ENCODE peak calls at places on chromosomes 12 and 14, in nine cellular contexts. P is endothelial cell; K is chondrocyte; S is CD8-positive, alpha-beta T cell; F is nephron progenitor cell; M is Caco-2; V is neural progenitor cell; G is fibroblast of mammary gland; H is neural crest cell. U is an unnamed sample.

GRCh38 chr12:31745242-31745641 is 16.4 kb upstream of the AMN1 start:
- DNase-seq in S (no peak), H (no peak), G (no peak), M (no peak), K (no peak), P (no peak), V (no peak), F (no peak), U (no peak)

GRCh38 chr12:94100990-94101901 is 47.1 kb upstream of the PLXNC1 start:
- DNase-seq in F (peak; percentile 88), K (no peak), V (peak; percentile 87), M (peak; percentile 73), P (peak; percentile 89), G (peak; percentile 58), H (peak; percentile 84), S (peak; percentile 55), U (peak; percentile 36)

GRCh38 chr14:76352639-76353281 is 23.2 kb upstream of the ESRRB start:
- DNase-seq in F (peak; percentile 95), V (peak; percentile 92), P (peak; percentile 89), M (peak; percentile 68), S (peak; percentile 5), K (no peak), G (peak; percentile 53), H (peak; percentile 92), U (no peak)

GRCh38 chr12:58976146-58976545 is 55.8 kb upstream of the LRIG3 start:
- DNase-seq in P (no peak), G (no peak), V (no peak), S (no peak), K (no peak), F (no peak), H (no peak), M (no peak), U (no peak)

GRCh38 chr12:52080403-52081201 is 1.1 kb downstream of the SMIM41 start:
- DNase-seq in M (no peak), K (no peak), V (no peak), P (no peak), F (no peak), H (no peak), S (no peak), G (no peak), U (no peak)

GRCh38 chr14:71108398-71109114 is 201.3 kb downstream of the PCNX1 start:
- DNase-seq in P (no peak), F (no peak), H (no peak), M (no peak), G (no peak), S (no peak), K (no peak), V (no peak), U (no peak)

GRCh38 chr12:13254311-13254710 is 57.8 kb downstream of the EMP1 start:
- DNase-seq in G (no peak), P (no peak), M (no peak), H (no peak), V (no peak), K (no peak), S (no peak), F (no peak), U (no peak)

GRCh38 chr12:42854208-42854607 is 264.7 kb upstream of the PRICKLE1 start:
- DNase-seq in F (no peak), G (peak; percentile 14), H (no peak), V (no peak), P (no peak), K (no peak), S (no peak), M (no peak), U (no peak)

GRCh38 chr12:109446869-109447268 is 30.2 kb downstream of the KCTD10 start:
- DNase-seq in V (no peak), G (no peak), F (no peak), M (no peak), K (no peak), H (no peak), S (no peak), P (no peak), U (no peak)

GRCh38 chr12:109440851-109441490 is 36.1 kb downstream of the KCTD10 start:
- DNase-seq in S (no peak), H (no peak), V (peak; percentile 18), F (no peak), G (no peak), M (no peak), K (no peak), P (no peak), U (no peak)

GRCh38 chr12:109444263-109444662 is 32.8 kb downstream of the KCTD10 start:
- DNase-seq in H (no peak), G (no peak), P (no peak), F (no peak), K (no peak), V (no peak), S (no peak), M (no peak), U (no peak)

GRCh38 chr12:109445224-109445623 is 31.9 kb downstream of the KCTD10 start:
- DNase-seq in V (no peak), F (no peak), P (no peak), M (no peak), K (no peak), H (no peak), G (peak; percentile 60), S (no peak), U (peak; percentile 43)

DNA sequence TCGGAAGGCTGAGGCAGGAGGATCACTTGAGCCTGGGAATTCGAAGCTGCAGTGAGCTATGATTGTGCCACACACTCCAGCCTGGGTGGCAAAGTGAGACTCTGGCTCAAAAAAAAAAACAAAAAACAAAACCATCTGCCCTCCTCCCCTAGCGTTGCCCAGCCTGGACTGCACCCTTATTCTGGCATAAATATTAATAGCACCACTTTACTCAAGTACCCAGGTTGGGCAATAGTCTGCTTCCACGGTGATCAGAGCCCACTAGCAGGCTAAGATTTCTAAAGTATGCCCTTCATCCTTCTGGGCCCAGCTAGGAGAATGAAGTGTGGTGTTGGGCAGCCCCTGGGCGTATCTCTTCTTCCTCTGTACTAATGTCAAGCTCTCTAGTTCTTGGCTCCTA is 33.3 kb downstream of the KCTD10 start:
- DNase-seq in S (no peak), V (no peak), H (no peak), K (no peak), F (no peak), M (no peak), P (no peak), G (no peak), U (no peak)
- TF ChIP-seq CTCF in S (no peak), V (no peak), H (no peak), K (no peak), F (no peak), M (no peak), P (no peak), G (no peak), U (no peak)

GRCh38 chr12:109056891-109057290 is 4.5 kb downstream of the USP30 start:
- DNase-seq in K (no peak), V (no peak), S (no peak), H (no peak), P (no peak), M (no peak), F (no peak), G (no peak), U (no peak)

GRCh38 chr12:109052097-109052414 is 320 bp upstream of the USP30 start:
- DNase-seq in H (no peak), K (no peak), F (no peak), G (no peak), V (no peak), P (no peak), M (no peak), S (no peak), U (no peak)

GRCh38 chr12:109053382-109054123 is 1.2 kb downstream of the USP30 start:
- DNase-seq in S (no peak), M (no peak), K (no peak), P (no peak), G (peak; percentile 5), H (no peak), V (peak; percentile 23), F (no peak), U (no peak)

GRCh38 chr12:109054520-109054919 is 2.1 kb downstream of the USP30 start:
- DNase-seq in K (no peak), G (no peak), H (no peak), V (no peak), F (no peak), P (no peak), S (no peak), M (no peak), U (no peak)

DNA sequence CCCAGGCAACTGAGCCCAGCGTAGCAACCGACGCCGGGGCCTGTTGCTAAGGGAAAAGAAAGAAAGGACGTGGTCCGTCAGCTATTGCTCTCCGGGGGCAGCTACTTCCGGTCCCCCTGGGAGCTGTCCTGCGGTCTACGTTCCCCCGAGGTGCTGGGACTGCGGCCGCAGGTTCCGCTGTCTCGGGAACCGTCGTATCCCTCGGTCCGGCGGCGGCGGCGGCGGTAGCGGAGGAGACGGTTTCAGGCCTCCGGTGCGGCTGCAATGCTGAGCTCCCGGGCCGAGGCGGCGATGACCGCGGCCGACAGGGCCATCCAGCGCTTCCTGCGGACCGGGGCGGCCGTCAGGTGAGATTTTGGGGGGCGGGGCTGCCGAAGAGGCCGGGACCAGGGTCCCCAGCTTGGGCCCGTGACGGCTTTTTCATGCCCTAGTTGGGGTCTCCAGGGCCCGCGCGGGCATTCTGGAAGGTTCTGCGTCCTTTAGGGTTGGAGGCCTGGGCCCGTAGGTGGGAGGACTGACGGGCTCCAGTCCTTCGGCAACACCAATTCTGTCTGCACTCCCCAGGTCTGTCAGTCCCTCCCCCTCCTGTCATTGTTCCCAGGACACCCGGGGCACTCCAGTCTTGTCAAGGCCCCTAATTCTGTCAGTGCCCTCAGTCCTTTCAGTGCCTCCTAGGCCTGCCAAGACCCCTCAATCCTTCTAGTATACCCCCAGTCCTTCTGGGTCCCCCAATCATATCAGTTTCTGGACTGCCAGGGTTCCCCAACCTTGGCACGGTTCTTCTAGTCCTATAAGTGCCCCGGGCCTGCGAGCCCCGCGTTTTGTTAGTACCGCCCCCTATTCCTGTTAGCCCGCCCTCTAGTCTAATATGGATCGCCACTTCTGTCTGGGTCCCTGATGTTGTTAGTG is at the start of gene USP30:
- DNase-seq in H (peak; percentile 90), K (peak; percentile 96), P (peak; percentile 87), S (peak; percentile 73), V (peak; percentile 93), F (peak; percentile 91), G (peak; percentile 84), M (peak; percentile 84), U (peak; percentile 69)
- TF ChIP-seq CTCF in H (no peak), K (no peak), P (no peak), S (no peak), V (no peak), F (no peak), G (no peak), M (no peak), U (no peak)

DNA sequence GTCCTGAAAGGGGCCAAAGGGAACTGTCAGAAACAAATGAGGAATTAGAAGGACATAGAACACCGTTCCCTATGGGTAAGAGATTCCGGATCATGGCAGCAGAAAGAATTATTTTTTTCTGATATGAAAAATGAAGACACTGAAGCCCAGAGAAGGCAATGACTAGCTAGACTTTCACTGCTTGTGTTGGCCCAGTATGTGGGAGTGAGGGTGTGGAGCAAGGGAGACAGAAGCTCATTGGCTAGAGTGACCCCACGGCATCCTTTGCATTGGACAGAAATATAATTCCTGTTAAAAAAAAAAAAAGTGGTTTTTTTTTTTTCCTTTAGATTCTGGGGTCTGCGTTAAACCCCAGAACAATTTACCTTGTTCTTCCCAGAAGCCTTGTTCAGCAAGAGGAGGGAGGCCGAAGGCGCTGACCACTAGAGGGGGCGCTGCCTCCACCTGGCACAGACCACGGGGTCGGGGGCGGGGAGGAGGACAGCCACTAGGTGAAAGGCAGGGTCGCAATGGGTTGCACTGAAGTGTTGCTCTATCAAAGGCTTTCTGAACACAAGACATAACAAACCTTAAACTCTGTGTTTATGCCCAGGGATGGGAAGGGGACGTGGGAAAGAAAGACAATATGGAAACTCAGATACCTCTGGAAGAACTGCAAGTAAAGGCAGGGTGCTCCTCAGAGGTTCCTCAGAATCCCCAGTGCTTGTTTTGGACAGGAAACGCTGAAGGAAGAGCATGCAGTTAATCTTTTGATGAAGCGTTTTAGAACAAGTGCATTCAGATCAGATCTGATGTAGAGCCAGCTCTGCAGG is 156.8 kb downstream of the KCNA5 start:
- DNase-seq in V (peak; percentile 88), K (no peak), G (peak; percentile 5), P (peak; percentile 90), M (peak; percentile 85), F (peak; percentile 88), S (no peak), H (peak; percentile 76), U (no peak)
- TF ChIP-seq CTCF in V (peak; percentile 97), K (peak; percentile 78), G (peak; percentile 32), P (peak; percentile 79), M (peak; percentile 97), F (peak; percentile 83), S (no peak), H (peak; percentile 86), U (peak; percentile 65)

GRCh38 chr12:68900241-68900640 is 32.7 kb downstream of the CPM start:
- DNase-seq in V (no peak), G (no peak), F (no peak), K (no peak), H (no peak), S (no peak), M (no peak), P (no peak), U (no peak)

GRCh38 chr12:68896881-68897540 is 36.0 kb downstream of the CPM start:
- DNase-seq in G (peak; percentile 42), F (no peak), P (no peak), H (no peak), V (no peak), M (no peak), S (no peak), K (no peak), U (no peak)

GRCh38 chr12:68901551-68901950 is 31.4 kb downstream of the CPM start:
- DNase-seq in V (no peak), G (no peak), K (no peak), H (no peak), S (no peak), M (no peak), F (no peak), P (no peak), U (no peak)

GRCh38 chr12:68901145-68901544 is 31.8 kb downstream of the CPM start:
- DNase-seq in G (no peak), S (no peak), F (no peak), K (no peak), M (no peak), V (no peak), P (no peak), H (no peak), U (no peak)

DNA sequence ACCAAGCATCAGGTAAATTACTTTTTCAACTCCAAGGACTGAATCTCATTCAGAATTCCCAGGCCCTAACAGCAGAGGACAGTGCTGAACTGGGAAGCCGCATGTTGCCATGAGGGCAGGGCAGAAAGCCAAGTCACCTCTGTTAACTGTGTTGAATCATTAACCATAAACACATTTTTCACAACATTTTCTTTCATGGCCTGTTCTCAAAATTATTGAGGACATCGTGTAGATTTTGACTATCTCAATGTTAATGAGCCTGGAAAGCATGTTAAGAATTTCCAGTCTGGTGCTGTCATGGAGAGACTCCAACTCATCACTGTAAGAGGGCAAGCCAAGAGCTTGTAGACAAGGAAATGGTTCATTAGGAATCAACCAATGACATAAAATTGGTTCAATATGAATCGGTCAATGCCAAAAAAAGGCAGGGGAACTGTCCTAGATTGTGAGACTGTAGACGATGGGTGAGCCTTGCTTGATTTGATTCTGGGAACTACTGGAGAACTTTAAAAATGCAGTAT is 33.7 kb downstream of the CPM start:
- DNase-seq in V (no peak), P (no peak), F (no peak), M (no peak), K (no peak), S (no peak), H (no peak), G (peak; percentile 97), U (peak; percentile 73)
- TF ChIP-seq CTCF in V (no peak), P (no peak), F (no peak), M (peak; percentile 78), K (peak; percentile 73), S (no peak), H (no peak), G (peak; percentile 93), U (peak; percentile 85)

U was measured in AG09319.